ENCODE peak calls at places on chromosomes 11 and 22, in six cellular contexts. D, G, B, S, R and Q are unnamed samples.

GRCh38 chr11:2698386-2699184 is 1.2 kb downstream of the KCNQ1OT1 start:
- DNase-seq in S (peak; percentile 7), G (no peak), D (no peak), R (no peak), B (no peak), Q (no peak)

GRCh38 chr22:44597616-44598015 is 99.6 kb upstream of the RTL6 start:
- DNase-seq in B (no peak), D (no peak), S (no peak), R (no peak), G (no peak), Q (no peak)

GRCh38 chr11:73907191-73907590 is 30.4 kb downstream of the PAAF1 start:
- DNase-seq in B (no peak), G (no peak), D (no peak), R (no peak), S (no peak), Q (no peak)

GRCh38 chr11:35916270-35916669 is 27.6 kb upstream of the LDLRAD3 start:
- DNase-seq in D (no peak), B (no peak), G (no peak), R (no peak), S (no peak), Q (no peak)

GRCh38 chr11:76214186-76214585 is 7.9 kb upstream of the WNT11 start:
- DNase-seq in B (no peak), D (no peak), G (no peak), R (no peak), S (no peak), Q (no peak)

GRCh38 chr22:24803064-24803542 is 2.9 kb upstream of the SGSM1 start:
- DNase-seq in S (peak; percentile 32), D (peak; percentile 33), G (peak; percentile 31), B (peak; percentile 47), R (peak; percentile 71), Q (peak; percentile 39)

GRCh38 chr11:125290263-125290662 is 125.7 kb downstream of the PKNOX2 start:
- DNase-seq in S (no peak), R (no peak), D (no peak), G (no peak), B (no peak), Q (no peak)

GRCh38 chr11:77187105-77187750 is 59.2 kb downstream of the MYO7A start:
- DNase-seq in B (no peak), S (no peak), D (no peak), G (no peak), R (no peak), Q (no peak)

GRCh38 chr11:12170984-12171383 is 60.6 kb downstream of the MICAL2 start:
- DNase-seq in B (no peak), G (no peak), D (no peak), S (peak; percentile 42), R (no peak), Q (no peak)

GRCh38 chr11:78562398-78562797 is 12.3 kb downstream of the NARS2 start:
- DNase-seq in S (no peak), R (no peak), G (no peak), B (no peak), D (no peak), Q (no peak)

GRCh38 chr11:134452849-134453177 is 40.8 kb upstream of the B3GAT1 start:
- DNase-seq in G (no peak), S (no peak), D (no peak), B (no peak), R (no peak), Q (no peak)

GRCh38 chr11:3231550-3231850 is 717 bp downstream of the MRGPRE start:
- DNase-seq in R (no peak), S (no peak), D (no peak), G (no peak), B (no peak), Q (no peak)

GRCh38 chr11:49442669-49443068 is 234.3 kb upstream of the FOLH1 start:
- DNase-seq in B (no peak), G (no peak), R (no peak), S (no peak), D (no peak), Q (no peak)

GRCh38 chr11:109553284-109553683 is 131.3 kb downstream of the C11orf87 start:
- DNase-seq in S (no peak), D (no peak), G (no peak), R (no peak), B (no peak), Q (no peak)

GRCh38 chr11:110833033-110833484 is 120.8 kb upstream of the ARHGAP20 start:
- DNase-seq in D (no peak), R (no peak), B (no peak), G (no peak), S (no peak), Q (no peak)

GRCh38 chr11:121122328-121122727 is 21.3 kb downstream of the TECTA start:
- DNase-seq in D (no peak), R (no peak), S (no peak), G (no peak), B (no peak), Q (no peak)

GRCh38 chr22:46777609-46777970 is 15.1 kb downstream of the TBC1D22A start:
- DNase-seq in R (no peak), D (no peak), G (peak; percentile 24), B (no peak), S (peak; percentile 35), Q (no peak)

GRCh38 chr11:32893947-32894827 is 1.6 kb downstream of the QSER1 start:
- DNase-seq in D (peak; percentile 2), B (no peak), R (peak; percentile 52), G (no peak), S (no peak), Q (peak; percentile 16)

GRCh38 chr11:68659158-68659921 is 25.0 kb upstream of the GAL start:
- DNase-seq in D (no peak), R (no peak), B (no peak), S (peak; percentile 75), G (no peak), Q (no peak)

GRCh38 chr11:23103403-23103802 is 243.1 kb upstream of the CCDC179 start:
- DNase-seq in B (no peak), R (no peak), S (no peak), D (no peak), G (no peak), Q (no peak)

GRCh38 chr11:32154275-32154674 is 63.4 kb downstream of the RCN1 start:
- DNase-seq in D (no peak), R (peak; percentile 54), S (no peak), G (no peak), B (no peak), Q (no peak)

GRCh38 chr22:28171713-28172112 is 252.7 kb upstream of the PITPNB start:
- DNase-seq in S (no peak), G (no peak), D (no peak), B (no peak), R (no peak), Q (no peak)

GRCh38 chr22:27318516-27318915 is 483.0 kb downstream of the MN1 start:
- DNase-seq in R (no peak), S (no peak), D (no peak), B (no peak), G (no peak), Q (no peak)

GRCh38 chr11:19725379-19726079 is 12.9 kb downstream of the NAV2 start:
- DNase-seq in B (no peak), S (no peak), R (no peak), D (no peak), G (no peak), Q (no peak)

GRCh38 chr11:96524475-96524874 is 134.7 kb downstream of the JRKL start:
- DNase-seq in R (no peak), D (no peak), B (no peak), S (no peak), G (no peak), Q (no peak)

GRCh38 chr22:17633998-17634323 is 4.6 kb upstream of the BCL2L13 start:
- DNase-seq in R (no peak), G (no peak), B (no peak), D (no peak), S (no peak), Q (no peak)
- H3K4me3 ChIP-seq in R (no peak overlapping the region), G (no peak overlapping the region), B (no peak overlapping the region), D (no peak overlapping the region), S (no peak overlapping the region), Q (no peak overlapping the region)

GRCh38 chr22:19986410-19987341 is 29.9 kb downstream of the ARVCF start:
- DNase-seq in S (peak; percentile 62), B (peak; percentile 52), R (peak; percentile 85), G (peak; percentile 55), D (peak; percentile 50), Q (peak; percentile 39)
- H3K27ac ChIP-seq in S (peak overlapping the region; percentile 89), B (no peak overlapping the region), R (peak overlapping the region; percentile 83), G (no peak overlapping the region), D (no peak overlapping the region), Q (no peak overlapping the region)

GRCh38 chr11:83068573-83068972 is 3.1 kb downstream of the RAB30 start:
- DNase-seq in S (no peak), G (no peak), R (no peak), D (no peak), B (no peak), Q (no peak)

GRCh38 chr11:83070044-83070877 is 1.4 kb downstream of the RAB30 start:
- DNase-seq in G (no peak), D (no peak), R (no peak), S (no peak), B (no peak), Q (no peak)

GRCh38 chr11:83070878-83071640 is 638 bp downstream of the RAB30 start:
- DNase-seq in G (no peak), R (peak; percentile 40), S (peak; percentile 22), B (no peak), D (peak; percentile 32), Q (peak; percentile 37)

GRCh38 chr11:83071641-83072591 is at the start of gene RAB30:
- DNase-seq in B (peak; percentile 95), D (peak; percentile 96), G (peak; percentile 86), R (peak; percentile 98), S (peak; percentile 93), Q (peak; percentile 95)

DNA sequence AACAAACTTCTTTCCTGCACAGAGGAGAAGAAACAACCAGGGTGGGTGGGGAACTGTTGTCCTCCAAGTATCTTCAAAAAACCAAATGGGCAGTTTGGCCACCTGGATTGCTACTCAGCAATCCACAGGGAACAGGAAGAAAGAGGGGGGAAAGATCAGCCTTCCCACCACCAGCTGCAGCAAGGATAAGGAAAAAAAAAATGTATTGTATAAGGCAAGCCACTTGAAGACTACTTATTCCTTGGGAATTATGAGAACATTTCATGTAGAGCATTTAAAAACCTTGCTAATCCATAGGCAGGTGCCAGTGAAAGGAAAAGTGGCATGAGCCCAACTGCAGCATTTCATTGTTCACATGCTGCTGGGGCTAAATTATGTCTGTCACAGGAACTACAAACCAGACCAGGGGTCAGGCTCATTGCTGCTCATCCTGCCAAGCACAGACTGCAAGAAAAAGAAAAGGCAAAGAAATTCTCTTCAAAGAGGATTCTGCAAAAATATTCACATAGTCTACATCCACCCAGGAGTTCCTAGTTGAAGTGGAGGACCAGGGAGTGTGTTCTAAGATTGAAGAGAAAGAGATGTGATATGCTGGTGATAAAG is 2.2 kb downstream of the RAB30 start:
- DNase-seq in G (no peak), D (no peak), S (no peak), B (no peak), R (no peak), Q (no peak)
- H3K4me3 ChIP-seq in G (no peak overlapping the region), D (no peak overlapping the region), S (peak overlapping the region; percentile 78), B (no peak overlapping the region), R (no peak overlapping the region), Q (peak overlapping the region; percentile 87)

GRCh38 chr11:114684636-114685035 is 6.3 kb downstream of the NXPE2 start:
- DNase-seq in S (no peak), R (no peak), B (no peak), D (no peak), G (no peak), Q (no peak)

GRCh38 chr11:114679505-114679904 is 1.2 kb downstream of the NXPE2 start:
- DNase-seq in B (no peak), G (no peak), S (no peak), D (no peak), R (no peak), Q (no peak)

GRCh38 chr11:114683007-114683406 is 4.7 kb downstream of the NXPE2 start:
- DNase-seq in G (no peak), D (no peak), B (no peak), R (no peak), S (no peak), Q (no peak)

GRCh38 chr11:114685097-114685496 is 6.8 kb downstream of the NXPE2 start:
- DNase-seq in S (no peak), R (no peak), B (no peak), D (no peak), G (no peak), Q (no peak)
- H3K27ac ChIP-seq in S (no peak overlapping the region), R (no peak overlapping the region), B (no peak overlapping the region), D (no peak overlapping the region), G (no peak overlapping the region), Q (no peak overlapping the region)